ENCODE peak calls at places on chromosomes 3 and 15, in ten cellular contexts. One of them, this sample, is unnamed.

GRCh38 chr3:174168538-174169254 is 690.4 kb upstream of the NAALADL2 start:
- DNase-seq in progenitor cell of endocrine pancreas: no peak
- DNase-seq in SK-N-SH: no peak
- DNase-seq in NCI-H1105 treated with DMSO at 0.1 percent for 48 hours: no peak
- DNase-seq in anterior cingulate cortex: no peak
- DNase-seq in activated T-cell treated with anti-CD3 and anti-CD28 coated beads for 1 hour: no peak
- DNase-seq in ureter: no peak
- DNase-seq in OCI-M1: no peak
- DNase-seq in foreskin fibroblast: no peak
- DNase-seq in GM04504: no peak
- DNase-seq in this sample: no peak

GRCh38 chr3:172622916-172623700 is 87.8 kb downstream of the NCEH1 start:
- DNase-seq in progenitor cell of endocrine pancreas: no peak
- DNase-seq in SK-N-SH: peak; percentile 41
- DNase-seq in NCI-H1105 treated with DMSO at 0.1 percent for 48 hours: peak; percentile 57
- DNase-seq in anterior cingulate cortex: no peak
- DNase-seq in activated T-cell treated with anti-CD3 and anti-CD28 coated beads for 1 hour: peak; percentile 26
- DNase-seq in ureter: no peak
- DNase-seq in OCI-M1: peak; percentile 47
- DNase-seq in foreskin fibroblast: peak; percentile 70
- DNase-seq in GM04504: no peak
- DNase-seq in this sample: no peak

GRCh38 chr15:28456476-28457395 is 76.0 kb downstream of the GOLGA8G start:
- DNase-seq in progenitor cell of endocrine pancreas: no peak
- DNase-seq in SK-N-SH: peak; percentile 36
- DNase-seq in NCI-H1105 treated with DMSO at 0.1 percent for 48 hours: no peak
- DNase-seq in anterior cingulate cortex: no peak
- DNase-seq in activated T-cell treated with anti-CD3 and anti-CD28 coated beads for 1 hour: no peak
- DNase-seq in ureter: no peak
- DNase-seq in OCI-M1: no peak
- DNase-seq in foreskin fibroblast: no peak
- DNase-seq in GM04504: no peak
- DNase-seq in this sample: peak; percentile 87

GRCh38 chr3:183449391-183449790 is 21.0 kb upstream of the MCF2L2 start:
- DNase-seq in progenitor cell of endocrine pancreas: no peak
- DNase-seq in SK-N-SH: peak; percentile 28
- DNase-seq in NCI-H1105 treated with DMSO at 0.1 percent for 48 hours: no peak
- DNase-seq in anterior cingulate cortex: no peak
- DNase-seq in activated T-cell treated with anti-CD3 and anti-CD28 coated beads for 1 hour: no peak
- DNase-seq in ureter: no peak
- DNase-seq in OCI-M1: peak; percentile 38
- DNase-seq in foreskin fibroblast: peak; percentile 67
- DNase-seq in GM04504: no peak
- DNase-seq in this sample: no peak

GRCh38 chr3:53144446-53144845 is 14.2 kb upstream of the RFT1 start:
- DNase-seq in progenitor cell of endocrine pancreas: no peak
- DNase-seq in SK-N-SH: no peak
- DNase-seq in NCI-H1105 treated with DMSO at 0.1 percent for 48 hours: no peak
- DNase-seq in anterior cingulate cortex: no peak
- DNase-seq in activated T-cell treated with anti-CD3 and anti-CD28 coated beads for 1 hour: no peak
- DNase-seq in ureter: no peak
- DNase-seq in OCI-M1: no peak
- DNase-seq in foreskin fibroblast: no peak
- DNase-seq in GM04504: no peak
- DNase-seq in this sample: no peak

GRCh38 chr15:98063311-98063710 is 102.8 kb downstream of the ARRDC4 start:
- DNase-seq in progenitor cell of endocrine pancreas: no peak
- DNase-seq in SK-N-SH: no peak
- DNase-seq in NCI-H1105 treated with DMSO at 0.1 percent for 48 hours: no peak
- DNase-seq in anterior cingulate cortex: no peak
- DNase-seq in activated T-cell treated with anti-CD3 and anti-CD28 coated beads for 1 hour: no peak
- DNase-seq in ureter: no peak
- DNase-seq in OCI-M1: peak; percentile 9
- DNase-seq in foreskin fibroblast: no peak
- DNase-seq in GM04504: no peak
- DNase-seq in this sample: no peak

GRCh38 chr15:52256366-52256765 is 39.2 kb downstream of the MYO5C start:
- DNase-seq in progenitor cell of endocrine pancreas: peak; percentile 62
- DNase-seq in SK-N-SH: peak; percentile 76
- DNase-seq in NCI-H1105 treated with DMSO at 0.1 percent for 48 hours: peak; percentile 53
- DNase-seq in anterior cingulate cortex: peak; percentile 56
- DNase-seq in activated T-cell treated with anti-CD3 and anti-CD28 coated beads for 1 hour: peak; percentile 58
- DNase-seq in ureter: peak; percentile 75
- DNase-seq in OCI-M1: peak; percentile 83
- DNase-seq in foreskin fibroblast: peak; percentile 93
- DNase-seq in GM04504: peak; percentile 55
- DNase-seq in this sample: no peak

GRCh38 chr3:133674290-133674912 is 12.7 kb upstream of the TOPBP1 start:
- DNase-seq in progenitor cell of endocrine pancreas: no peak
- DNase-seq in SK-N-SH: peak; percentile 61
- DNase-seq in NCI-H1105 treated with DMSO at 0.1 percent for 48 hours: no peak
- DNase-seq in anterior cingulate cortex: no peak
- DNase-seq in activated T-cell treated with anti-CD3 and anti-CD28 coated beads for 1 hour: no peak
- DNase-seq in ureter: no peak
- DNase-seq in OCI-M1: no peak
- DNase-seq in foreskin fibroblast: peak; percentile 27
- DNase-seq in GM04504: no peak
- DNase-seq in this sample: no peak

GRCh38 chr3:183560607-183561006 is 5.1 kb upstream of the KLHL6 start:
- DNase-seq in progenitor cell of endocrine pancreas: no peak
- DNase-seq in SK-N-SH: no peak
- DNase-seq in NCI-H1105 treated with DMSO at 0.1 percent for 48 hours: no peak
- DNase-seq in anterior cingulate cortex: no peak
- DNase-seq in activated T-cell treated with anti-CD3 and anti-CD28 coated beads for 1 hour: no peak
- DNase-seq in ureter: no peak
- DNase-seq in OCI-M1: peak; percentile 62
- DNase-seq in foreskin fibroblast: no peak
- DNase-seq in GM04504: no peak
- DNase-seq in this sample: no peak

GRCh38 chr3:189049458-189050231 is 122.1 kb upstream of the TPRG1 start:
- DNase-seq in progenitor cell of endocrine pancreas: no peak
- DNase-seq in SK-N-SH: no peak
- DNase-seq in NCI-H1105 treated with DMSO at 0.1 percent for 48 hours: no peak
- DNase-seq in anterior cingulate cortex: no peak
- DNase-seq in activated T-cell treated with anti-CD3 and anti-CD28 coated beads for 1 hour: no peak
- DNase-seq in ureter: no peak
- DNase-seq in OCI-M1: peak; percentile 3
- DNase-seq in foreskin fibroblast: no peak
- DNase-seq in GM04504: no peak
- DNase-seq in this sample: no peak

GRCh38 chr3:64445318-64446300 is 220.3 kb upstream of the PRICKLE2 start:
- DNase-seq in progenitor cell of endocrine pancreas: peak; percentile 55
- DNase-seq in SK-N-SH: peak; percentile 83
- DNase-seq in NCI-H1105 treated with DMSO at 0.1 percent for 48 hours: peak; percentile 18
- DNase-seq in anterior cingulate cortex: no peak
- DNase-seq in activated T-cell treated with anti-CD3 and anti-CD28 coated beads for 1 hour: no peak
- DNase-seq in ureter: no peak
- DNase-seq in OCI-M1: no peak
- DNase-seq in foreskin fibroblast: peak; percentile 59
- DNase-seq in GM04504: no peak
- DNase-seq in this sample: peak; percentile 86

GRCh38 chr3:110059431-110059830 is 722.1 kb upstream of the DPPA4 start:
- DNase-seq in progenitor cell of endocrine pancreas: no peak
- DNase-seq in SK-N-SH: no peak
- DNase-seq in NCI-H1105 treated with DMSO at 0.1 percent for 48 hours: no peak
- DNase-seq in anterior cingulate cortex: no peak
- DNase-seq in activated T-cell treated with anti-CD3 and anti-CD28 coated beads for 1 hour: no peak
- DNase-seq in ureter: no peak
- DNase-seq in OCI-M1: no peak
- DNase-seq in foreskin fibroblast: no peak
- DNase-seq in GM04504: no peak
- DNase-seq in this sample: no peak

GRCh38 chr3:105274958-105275357 is 91.8 kb upstream of the ALCAM start:
- DNase-seq in progenitor cell of endocrine pancreas: no peak
- DNase-seq in SK-N-SH: no peak
- DNase-seq in NCI-H1105 treated with DMSO at 0.1 percent for 48 hours: no peak
- DNase-seq in anterior cingulate cortex: no peak
- DNase-seq in activated T-cell treated with anti-CD3 and anti-CD28 coated beads for 1 hour: no peak
- DNase-seq in ureter: no peak
- DNase-seq in OCI-M1: no peak
- DNase-seq in foreskin fibroblast: peak; percentile 75
- DNase-seq in GM04504: peak; percentile 42
- DNase-seq in this sample: no peak

GRCh38 chr15:86425746-86426145 is 346.1 kb downstream of the AGBL1 start:
- DNase-seq in progenitor cell of endocrine pancreas: no peak
- DNase-seq in SK-N-SH: no peak
- DNase-seq in NCI-H1105 treated with DMSO at 0.1 percent for 48 hours: no peak
- DNase-seq in anterior cingulate cortex: no peak
- DNase-seq in activated T-cell treated with anti-CD3 and anti-CD28 coated beads for 1 hour: no peak
- DNase-seq in ureter: no peak
- DNase-seq in OCI-M1: no peak
- DNase-seq in foreskin fibroblast: no peak
- DNase-seq in GM04504: no peak
- DNase-seq in this sample: no peak

GRCh38 chr3:39125837-39126500 is 18.5 kb downstream of the TTC21A start:
- DNase-seq in progenitor cell of endocrine pancreas: no peak
- DNase-seq in SK-N-SH: no peak
- DNase-seq in NCI-H1105 treated with DMSO at 0.1 percent for 48 hours: no peak
- DNase-seq in anterior cingulate cortex: no peak
- DNase-seq in activated T-cell treated with anti-CD3 and anti-CD28 coated beads for 1 hour: no peak
- DNase-seq in ureter: no peak
- DNase-seq in OCI-M1: no peak
- DNase-seq in foreskin fibroblast: peak; percentile 58
- DNase-seq in GM04504: no peak
- DNase-seq in this sample: no peak

GRCh38 chr3:71726106-71726505 is 904 bp upstream of the EIF4E3 start:
- DNase-seq in progenitor cell of endocrine pancreas: no peak
- DNase-seq in SK-N-SH: no peak
- DNase-seq in NCI-H1105 treated with DMSO at 0.1 percent for 48 hours: no peak
- DNase-seq in anterior cingulate cortex: no peak
- DNase-seq in activated T-cell treated with anti-CD3 and anti-CD28 coated beads for 1 hour: peak; percentile 25
- DNase-seq in ureter: no peak
- DNase-seq in OCI-M1: no peak
- DNase-seq in foreskin fibroblast: no peak
- DNase-seq in GM04504: no peak
- DNase-seq in this sample: no peak

GRCh38 chr3:23667536-23668429 is 138.0 kb upstream of the UBE2E1 start:
- DNase-seq in progenitor cell of endocrine pancreas: no peak
- DNase-seq in SK-N-SH: no peak
- DNase-seq in NCI-H1105 treated with DMSO at 0.1 percent for 48 hours: no peak
- DNase-seq in anterior cingulate cortex: no peak
- DNase-seq in activated T-cell treated with anti-CD3 and anti-CD28 coated beads for 1 hour: no peak
- DNase-seq in ureter: no peak
- DNase-seq in OCI-M1: no peak
- DNase-seq in foreskin fibroblast: peak; percentile 43
- DNase-seq in GM04504: no peak
- DNase-seq in this sample: no peak

GRCh38 chr3:154135511-154136173 is 14.5 kb downstream of the ARHGEF26 start:
- DNase-seq in progenitor cell of endocrine pancreas: no peak
- DNase-seq in SK-N-SH: no peak
- DNase-seq in NCI-H1105 treated with DMSO at 0.1 percent for 48 hours: no peak
- DNase-seq in anterior cingulate cortex: no peak
- DNase-seq in activated T-cell treated with anti-CD3 and anti-CD28 coated beads for 1 hour: no peak
- DNase-seq in ureter: no peak
- DNase-seq in OCI-M1: no peak
- DNase-seq in foreskin fibroblast: no peak
- DNase-seq in GM04504: no peak
- DNase-seq in this sample: no peak

GRCh38 chr15:59372352-59373211 is at the start of gene MYO1E:
- DNase-seq in progenitor cell of endocrine pancreas: peak; percentile 80
- DNase-seq in SK-N-SH: peak; percentile 93
- DNase-seq in NCI-H1105 treated with DMSO at 0.1 percent for 48 hours: peak; percentile 98
- DNase-seq in anterior cingulate cortex: peak; percentile 93
- DNase-seq in activated T-cell treated with anti-CD3 and anti-CD28 coated beads for 1 hour: no peak
- DNase-seq in ureter: peak; percentile 93
- DNase-seq in OCI-M1: peak; percentile 88
- DNase-seq in foreskin fibroblast: peak; percentile 97
- DNase-seq in GM04504: peak; percentile 96
- DNase-seq in this sample: peak; percentile 92

GRCh38 chr3:114660124-114660523 is 366.3 kb downstream of the TIGIT start:
- DNase-seq in progenitor cell of endocrine pancreas: no peak
- DNase-seq in SK-N-SH: no peak
- DNase-seq in NCI-H1105 treated with DMSO at 0.1 percent for 48 hours: no peak
- DNase-seq in anterior cingulate cortex: no peak
- DNase-seq in activated T-cell treated with anti-CD3 and anti-CD28 coated beads for 1 hour: no peak
- DNase-seq in ureter: no peak
- DNase-seq in OCI-M1: no peak
- DNase-seq in foreskin fibroblast: peak; percentile 74
- DNase-seq in GM04504: no peak
- DNase-seq in this sample: no peak

GRCh38 chr3:127784865-127785710 is 37.2 kb downstream of the MGLL start:
- DNase-seq in progenitor cell of endocrine pancreas: no peak
- DNase-seq in SK-N-SH: peak; percentile 60
- DNase-seq in NCI-H1105 treated with DMSO at 0.1 percent for 48 hours: peak; percentile 92
- DNase-seq in anterior cingulate cortex: no peak
- DNase-seq in activated T-cell treated with anti-CD3 and anti-CD28 coated beads for 1 hour: no peak
- DNase-seq in ureter: no peak
- DNase-seq in OCI-M1: no peak
- DNase-seq in foreskin fibroblast: peak; percentile 41
- DNase-seq in GM04504: no peak
- DNase-seq in this sample: no peak

GRCh38 chr3:122066331-122067213 is 11.4 kb downstream of the CD86 start:
- DNase-seq in progenitor cell of endocrine pancreas: no peak
- DNase-seq in SK-N-SH: no peak
- DNase-seq in NCI-H1105 treated with DMSO at 0.1 percent for 48 hours: no peak
- DNase-seq in anterior cingulate cortex: no peak
- DNase-seq in activated T-cell treated with anti-CD3 and anti-CD28 coated beads for 1 hour: no peak
- DNase-seq in ureter: no peak
- DNase-seq in OCI-M1: peak; percentile 70
- DNase-seq in foreskin fibroblast: no peak
- DNase-seq in GM04504: no peak
- DNase-seq in this sample: no peak

GRCh38 chr15:39627456-39628130 is 46.7 kb downstream of the THBS1 start:
- DNase-seq in progenitor cell of endocrine pancreas: no peak
- DNase-seq in SK-N-SH: no peak
- DNase-seq in NCI-H1105 treated with DMSO at 0.1 percent for 48 hours: no peak
- DNase-seq in anterior cingulate cortex: no peak
- DNase-seq in activated T-cell treated with anti-CD3 and anti-CD28 coated beads for 1 hour: no peak
- DNase-seq in ureter: no peak
- DNase-seq in OCI-M1: no peak
- DNase-seq in foreskin fibroblast: no peak
- DNase-seq in GM04504: no peak
- DNase-seq in this sample: no peak

GRCh38 chr15:65494066-65494465 is 23.4 kb downstream of the DPP8 start:
- DNase-seq in progenitor cell of endocrine pancreas: no peak
- DNase-seq in SK-N-SH: no peak
- DNase-seq in NCI-H1105 treated with DMSO at 0.1 percent for 48 hours: no peak
- DNase-seq in anterior cingulate cortex: no peak
- DNase-seq in activated T-cell treated with anti-CD3 and anti-CD28 coated beads for 1 hour: no peak
- DNase-seq in ureter: no peak
- DNase-seq in OCI-M1: no peak
- DNase-seq in foreskin fibroblast: no peak
- DNase-seq in GM04504: no peak
- DNase-seq in this sample: no peak

GRCh38 chr15:51731549-51732267 is 5.7 kb downstream of the LYSMD2 start:
- DNase-seq in progenitor cell of endocrine pancreas: no peak
- DNase-seq in SK-N-SH: no peak
- DNase-seq in NCI-H1105 treated with DMSO at 0.1 percent for 48 hours: no peak
- DNase-seq in anterior cingulate cortex: no peak
- DNase-seq in activated T-cell treated with anti-CD3 and anti-CD28 coated beads for 1 hour: peak; percentile 4
- DNase-seq in ureter: no peak
- DNase-seq in OCI-M1: peak; percentile 96
- DNase-seq in foreskin fibroblast: no peak
- DNase-seq in GM04504: no peak
- DNase-seq in this sample: no peak